ENCODE peak calls at places on chromosomes 6 and 20, in five cellular contexts. N is endodermal cell; I is CD8-positive, alpha-beta T cell; Q is cardiac muscle cell; S is heart right ventricle. G is an unnamed sample.

GRCh38 chr6:166591961-166592520 is 5.6 kb upstream of the RAMACL start:
- DNase-seq in N (peak; percentile 25), I (no peak), Q (no peak), S (no peak), G (no peak)

GRCh38 chr20:36827541-36828279 is 48.2 kb upstream of the TLDC2 start:
- DNase-seq in N (no peak), I (no peak), Q (no peak), S (peak; percentile 64), G (peak; percentile 66)

GRCh38 chr6:170243791-170244291 is 47.0 kb downstream of the DLL1 start:
- DNase-seq in N (no peak), I (no peak), Q (no peak), S (no peak), G (peak; percentile 18)

GRCh38 chr6:42230320-42231034 is 12.8 kb upstream of the MRPS10 start:
- DNase-seq in N (peak; percentile 59), I (no peak), Q (no peak), S (no peak), G (no peak)

GRCh38 chr6:158564243-158565121 is 4.6 kb downstream of the TMEM181 start:
- DNase-seq in N (no peak), I (peak; percentile 44), Q (no peak), S (no peak), G (no peak)

GRCh38 chr6:150719099-150719767 is 119.5 kb downstream of the PLEKHG1 start:
- DNase-seq in N (no peak), I (no peak), Q (no peak), S (no peak), G (no peak)

GRCh38 chr20:44204156-44204831 is 6.3 kb downstream of the OSER1 start:
- DNase-seq in N (no peak), I (no peak), Q (no peak), S (no peak), G (no peak)

GRCh38 chr6:166743415-166743814 is 116.4 kb upstream of the RPS6KA2 start:
- DNase-seq in N (peak; percentile 27), I (no peak), Q (peak; percentile 58), S (no peak), G (no peak)

GRCh38 chr6:55668625-55669024 is 89.6 kb upstream of the HMGCLL1 start:
- DNase-seq in N (peak; percentile 47), I (no peak), Q (no peak), S (no peak), G (no peak)

GRCh38 chr6:1636272-1636825 is 26.6 kb downstream of the FOXC1 start:
- DNase-seq in N (no peak), I (no peak), Q (no peak), S (no peak), G (no peak)

GRCh38 chr6:133918208-133918930 is 29.5 kb downstream of the TCF21 start:
- DNase-seq in N (no peak), I (no peak), Q (no peak), S (no peak), G (no peak)

GRCh38 chr6:146545608-146546007 is 2.0 kb downstream of the RAB32 start:
- DNase-seq in N (no peak), I (no peak), Q (no peak), S (no peak), G (no peak)

GRCh38 chr6:90044833-90045337 is 150.6 kb downstream of the GJA10 start:
- DNase-seq in N (no peak), I (no peak), Q (no peak), S (no peak), G (no peak)

GRCh38 chr6:28863607-28864320 is 60.0 kb downstream of the TRIM27 start:
- DNase-seq in N (peak; percentile 90), I (peak; percentile 82), Q (peak; percentile 80), S (peak; percentile 53), G (peak; percentile 47)

GRCh38 chr6:134046054-134046453 is 6.4 kb downstream of the SLC2A12 start:
- DNase-seq in N (peak; percentile 3), I (no peak), Q (no peak), S (no peak), G (no peak)

GRCh38 chr6:101116337-101116736 is 235.2 kb upstream of the ASCC3 start:
- DNase-seq in N (no peak), I (no peak), Q (no peak), S (no peak), G (no peak)

GRCh38 chr6:161284653-161285052 is 10.8 kb upstream of the AGPAT4 start:
- DNase-seq in N (no peak), I (no peak), Q (no peak), S (no peak), G (no peak)

GRCh38 chr6:31112478-31112877 is at the start of gene C6orf15:
- DNase-seq in N (no peak), I (no peak), Q (no peak), S (no peak), G (no peak)

GRCh38 chr20:61565791-61566190 is 313.7 kb downstream of the CDH4 start:
- DNase-seq in N (no peak), I (no peak), Q (no peak), S (no peak), G (no peak)

GRCh38 chr20:17938889-17939619 is 29.5 kb downstream of the SNX5 start:
- DNase-seq in N (peak; percentile 95), I (peak; percentile 57), Q (peak; percentile 92), S (peak; percentile 55), G (peak; percentile 60)

GRCh38 chr6:119333707-119334295 is 15.8 kb downstream of the MAN1A1 start:
- DNase-seq in N (no peak), I (no peak), Q (no peak), S (no peak), G (no peak)

GRCh38 chr6:22250486-22250885 is 46.4 kb downstream of the PRL start:
- DNase-seq in N (peak; percentile 79), I (no peak), Q (no peak), S (no peak), G (no peak)

GRCh38 chr6:111894272-111894671 is 21.0 kb upstream of the FYN start:
- DNase-seq in N (no peak), I (no peak), Q (no peak), S (no peak), G (no peak)

GRCh38 chr6:16243664-16244063 is 5.3 kb downstream of the GMPR start:
- DNase-seq in N (no peak), I (no peak), Q (no peak), S (no peak), G (no peak)

GRCh38 chr20:25044660-25045342 is 13.1 kb downstream of the ACSS1 start:
- DNase-seq in N (no peak), I (no peak), Q (no peak), S (no peak), G (no peak)

GRCh38 chr20:25046736-25047666 is 10.9 kb downstream of the ACSS1 start:
- DNase-seq in N (peak; percentile 36), I (no peak), Q (no peak), S (no peak), G (no peak)

GRCh38 chr20:25045343-25045712 is 12.6 kb downstream of the ACSS1 start:
- DNase-seq in N (no peak), I (no peak), Q (no peak), S (no peak), G (no peak)

GRCh38 chr20:25047766-25048165 is 10.2 kb downstream of the ACSS1 start:
- DNase-seq in N (no peak), I (no peak), Q (no peak), S (no peak), G (no peak)

GRCh38 chr20:25046181-25046641 is 11.7 kb downstream of the ACSS1 start:
- DNase-seq in N (peak; percentile 30), I (no peak), Q (no peak), S (peak; percentile 62), G (peak; percentile 78)
- H3K4me1 ChIP-seq in N (no peaks in the 10 kb centered on the region), I (peaks cover 25% of the 10 kb centered on the region), Q (no peaks in the 10 kb centered on the region), S (peaks cover 83% of the 10 kb centered on the region), G (peaks cover 98% of the 10 kb centered on the region)

DNA sequence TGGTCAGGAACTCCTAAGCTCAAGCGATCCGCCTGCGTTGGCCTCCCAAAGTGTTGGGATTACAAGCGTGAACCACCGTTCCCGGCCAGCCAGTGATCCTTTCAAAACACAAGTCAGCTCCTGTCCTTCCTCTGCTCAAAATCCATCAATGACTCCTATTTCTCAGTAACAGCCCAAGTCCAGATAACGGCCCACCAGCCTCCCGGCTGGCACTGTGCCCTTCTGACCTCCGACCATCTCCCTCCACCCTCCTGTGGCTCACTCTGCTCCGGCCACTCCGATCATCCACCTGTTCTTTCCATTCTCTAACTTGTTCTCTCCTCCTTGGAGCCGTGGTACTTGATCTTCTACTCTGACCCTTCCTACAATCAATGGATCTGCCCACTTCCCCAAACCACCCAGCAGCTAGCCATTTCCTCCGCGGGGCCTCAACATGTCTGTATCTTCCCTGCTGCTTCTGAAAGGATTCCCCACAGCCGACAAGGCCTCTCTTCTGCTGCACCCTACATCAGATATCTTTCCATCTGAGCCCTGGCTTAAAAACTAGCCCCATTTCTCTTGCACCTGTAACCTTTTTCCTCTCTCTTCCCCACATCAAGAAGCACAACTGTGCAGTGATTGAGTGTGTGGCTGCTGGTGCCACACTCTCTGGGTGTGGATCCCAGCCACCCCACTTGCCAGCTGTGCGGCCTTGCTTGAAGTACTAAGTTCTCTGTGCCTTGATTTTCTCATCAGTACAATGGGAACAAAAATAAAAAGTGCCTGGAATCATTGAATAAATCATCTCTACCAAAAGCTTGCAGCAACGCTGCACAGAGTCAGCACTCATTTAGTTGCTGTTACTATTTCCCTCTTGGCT is 6.1 kb upstream of the ZMYND8 start:
- DNase-seq in N (no peak), I (no peak), Q (no peak), S (no peak), G (no peak)
- H3K27ac ChIP-seq in N (no peak overlapping the region), I (no peak overlapping the region), Q (peak overlapping the region; percentile 98), S (peak overlapping the region; percentile 99), G (peak overlapping the region; percentile 100)

DNA sequence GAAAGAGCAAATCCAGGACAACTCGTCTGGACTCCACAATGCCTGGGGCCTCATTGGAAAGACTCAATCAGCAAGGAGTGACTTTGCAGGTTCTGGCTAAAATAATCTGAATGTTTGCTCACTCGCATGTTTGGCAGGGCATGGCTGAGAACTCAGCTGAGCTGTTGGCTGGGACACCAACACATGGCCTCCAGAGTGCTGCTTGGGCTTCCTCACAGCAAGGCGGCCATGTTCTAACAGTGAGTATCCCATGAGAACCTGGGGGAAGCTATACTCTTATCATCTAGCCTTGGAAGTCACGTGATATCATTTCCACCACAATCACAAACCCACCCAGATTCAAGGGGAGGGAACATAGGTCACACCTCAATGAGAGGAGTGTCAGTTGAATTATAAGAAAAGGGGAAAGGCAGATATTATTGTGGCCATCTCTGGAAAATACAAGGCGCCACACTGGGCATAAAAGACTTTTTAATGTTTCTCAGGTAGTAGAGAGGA is 23.1 kb upstream of the SHLD1 start:
- DNase-seq in N (no peak), I (no peak), Q (no peak), S (no peak), G (no peak)
- H3K4me3 ChIP-seq in N (no peak overlapping the region), I (no peak overlapping the region), Q (no peak overlapping the region), S (no peak overlapping the region), G (no peak overlapping the region)

DNA sequence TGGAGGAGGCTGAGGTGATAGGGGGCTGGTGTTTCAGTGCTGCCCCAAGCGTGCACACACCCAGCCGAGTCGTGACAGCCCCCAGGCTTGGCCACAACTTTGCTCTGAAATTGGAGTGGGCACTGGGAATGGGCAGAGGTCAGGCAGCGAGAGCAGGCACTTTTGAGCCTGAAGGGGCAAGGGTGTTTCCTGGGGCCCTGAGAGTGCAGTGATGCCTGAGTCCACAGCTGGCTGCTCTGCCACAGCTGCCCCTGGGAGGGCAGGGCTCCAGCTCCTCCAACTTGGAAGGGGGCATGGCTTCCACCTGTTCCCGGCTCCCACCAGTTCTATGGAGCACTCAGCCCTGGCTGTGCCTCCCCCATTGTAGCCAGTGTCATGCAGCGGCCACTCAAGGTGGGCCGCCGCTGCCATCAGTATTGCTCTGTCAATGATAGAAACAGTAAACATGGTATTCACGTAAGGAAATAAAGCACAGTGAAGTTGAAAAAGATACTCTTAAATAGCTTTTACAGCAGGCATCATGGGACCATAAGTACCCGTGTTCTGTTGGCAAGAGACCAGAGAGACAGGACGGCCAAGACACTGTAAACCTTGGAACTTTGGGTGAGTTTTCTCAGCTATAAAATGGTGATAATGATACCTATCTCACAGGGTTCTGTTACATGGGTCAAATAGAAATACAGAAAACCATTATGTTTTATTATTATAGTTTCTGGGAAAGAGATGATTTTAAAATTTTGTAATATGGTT is 108.9 kb downstream of the THEMIS start:
- DNase-seq in N (no peak), I (no peak), Q (no peak), S (no peak), G (no peak)
- H3K4me1 ChIP-seq in N (no peaks in the 10 kb centered on the region), I (peaks cover 83% of the 10 kb centered on the region), Q (no peaks in the 10 kb centered on the region), S (no peaks in the 10 kb centered on the region), G (no peaks in the 10 kb centered on the region)

G was measured in left ventricle myocardium inferior.